ENCODE peak calls at places on chromosomes 13 and 19, in ten cellular contexts. L is tibial nerve; T is Daoy; R is dorsolateral prefrontal cortex; X is PC-3; U is activated CD4-positive, alpha-beta T cell treated with anti-CD3 and anti-CD28 coated beads, Interleukin-2, amount 50 U/mL, for 1 hour; N is activated T-helper 1 cell treated with Interleukin-2 at 50 U/mL for 16 hours; P is heart left ventricle; Y is psoas muscle; Z is HuH-7. S is an unnamed sample.
A peak's percentile ranks its signal among the peaks of the same experiment; 100 is the strongest.

GRCh38 chr13:113616991-113617749 is 32.6 kb downstream of the TFDP1 start:
- DNase-seq in L (no peak), T (peak; percentile 17), R (no peak), X (no peak), U (no peak), N (no peak), P (peak; percentile 44), Y (no peak), Z (peak; percentile 38), S (no peak)

GRCh38 chr19:58400638-58400915 is 5.1 kb downstream of the RNF225 start:
- DNase-seq in L (no peak), T (no peak), R (no peak), X (no peak), U (no peak), N (no peak), P (no peak), Y (no peak), Z (no peak), S (no peak)

GRCh38 chr19:2233601-2234280 is 2.4 kb downstream of the PLEKHJ1 start:
- DNase-seq in L (no peak), T (no peak), R (no peak), X (no peak), U (no peak), N (no peak), P (no peak), Y (no peak), Z (no peak), S (no peak)

GRCh38 chr19:49911381-49912145 is 14.9 kb upstream of the IL4I1 start:
- DNase-seq in L (no peak), T (no peak), R (no peak), X (no peak), U (no peak), N (no peak), P (peak; percentile 39), Y (no peak), Z (no peak), S (no peak)

GRCh38 chr13:97328222-97328790 is 105.7 kb upstream of the RAP2A start:
- DNase-seq in L (no peak), T (peak; percentile 57), R (no peak), X (no peak), U (no peak), N (no peak), P (no peak), Y (no peak), Z (no peak), S (peak; percentile 52)

GRCh38 chr19:53894736-53895135 is 12.7 kb downstream of the PRKCG start:
- DNase-seq in L (no peak), T (no peak), R (no peak), X (peak; percentile 63), U (no peak), N (no peak), P (no peak), Y (no peak), Z (no peak), S (no peak)

GRCh38 chr13:47932953-47933687 is 68.0 kb downstream of the SUCLA2 start:
- DNase-seq in L (no peak), T (no peak), R (no peak), X (no peak), U (no peak), N (no peak), P (no peak), Y (no peak), Z (peak; percentile 11), S (no peak)

GRCh38 chr13:85247780-85248179 is 551.4 kb downstream of the SLITRK6 start:
- DNase-seq in L (no peak), T (no peak), R (no peak), X (no peak), U (no peak), N (no peak), P (no peak), Y (no peak), Z (no peak), S (no peak)

GRCh38 chr19:55452381-55453325 is 8.8 kb downstream of the ISOC2 start:
- DNase-seq in L (peak; percentile 43), T (peak; percentile 85), R (peak; percentile 96), X (peak; percentile 57), U (peak; percentile 30), N (no peak), P (peak; percentile 85), Y (peak; percentile 76), Z (peak; percentile 94), S (peak; percentile 83)

GRCh38 chr13:45370922-45371406 is 30.0 kb upstream of the TPT1 start:
- DNase-seq in L (peak; percentile 44), T (peak; percentile 78), R (peak; percentile 68), X (peak; percentile 60), U (peak; percentile 53), N (peak; percentile 32), P (peak; percentile 82), Y (peak; percentile 80), Z (peak; percentile 69), S (no peak)

GRCh38 chr19:38210458-38210987 is 13.5 kb downstream of the DPF1 start:
- DNase-seq in L (peak; percentile 19), T (peak; percentile 45), R (peak; percentile 91), X (no peak), U (no peak), N (no peak), P (peak; percentile 84), Y (peak; percentile 56), Z (no peak), S (no peak)

S was measured in Caco-2.